ENCODE peak calls at places on chromosomes 11 and 22, in six cellular contexts. W is endothelial cell of umbilical vein, K is mesenchymal stem cell, H is right cardiac atrium, A is upper lobe of right lung, P is aorta. S is an unnamed sample.

GRCh38 chr22:20093437-20093836 is 13.4 kb downstream of the DGCR8 start:
- DNase-seq in P (peak; percentile 68), A (peak; percentile 28), W (no peak), H (no peak), K (no peak), S (peak; percentile 78)

GRCh38 chr22:49373289-49373666 is 454.4 kb downstream of the BRD1 start:
- DNase-seq in P (no peak), A (peak; percentile 22), K (no peak), H (no peak), W (no peak), S (no peak)

GRCh38 chr22:48635825-48636224 is 1191.8 kb downstream of the BRD1 start:
- DNase-seq in P (no peak), W (no peak), K (no peak), A (peak; percentile 73), H (no peak), S (no peak)

GRCh38 chr11:75100314-75100713 is 3.6 kb upstream of the OR2AT4 start:
- DNase-seq in P (no peak), K (peak; percentile 78), W (no peak), A (no peak), H (no peak), S (no peak)

GRCh38 chr22:37276771-37277170 is 5.5 kb upstream of the CYTH4 start:
- DNase-seq in K (no peak), W (no peak), H (peak; percentile 38), A (no peak), P (peak; percentile 47), S (no peak)

GRCh38 chr11:123235117-123235686 is 40.2 kb upstream of the CLMP start:
- DNase-seq in P (peak; percentile 90), K (no peak), W (peak; percentile 41), A (no peak), H (peak; percentile 81), S (peak; percentile 48)

GRCh38 chr11:75583710-75584658 is 21.9 kb downstream of the SERPINH1 start:
- DNase-seq in A (peak; percentile 85), W (peak; percentile 70), H (peak; percentile 94), K (peak; percentile 75), P (peak; percentile 86), S (peak; percentile 83)

GRCh38 chr11:2121227-2122130 is 17.7 kb downstream of the IGF2 start:
- DNase-seq in K (no peak), W (no peak), A (no peak), H (no peak), P (peak; percentile 56), S (no peak)

GRCh38 chr11:72036687-72037086 is 38.0 kb downstream of the IL18BP start:
- DNase-seq in P (no peak), W (no peak), H (no peak), A (no peak), K (no peak), S (no peak)

GRCh38 chr11:21814169-21814568 is 378.7 kb upstream of the ANO5 start:
- DNase-seq in H (peak; percentile 37), W (no peak), P (no peak), A (no peak), K (no peak), S (no peak)

GRCh38 chr11:7098235-7098832 is 9.5 kb downstream of the RBMXL2 start:
- DNase-seq in H (no peak), W (peak; percentile 67), P (no peak), A (no peak), K (peak; percentile 65), S (no peak)

GRCh38 chr11:73958521-73959141 is 7.8 kb downstream of the DNAJB13 start:
- DNase-seq in K (no peak), P (peak; percentile 40), H (no peak), A (no peak), W (no peak), S (no peak)

GRCh38 chr11:28491431-28491830 is 383.2 kb downstream of the METTL15 start:
- DNase-seq in A (no peak), H (no peak), W (no peak), P (no peak), K (no peak), S (no peak)

GRCh38 chr11:62445314-62445740 is 26.5 kb downstream of the SCGB1A1 start:
- DNase-seq in K (peak; percentile 32), A (no peak), P (no peak), W (peak; percentile 82), H (peak; percentile 85), S (peak; percentile 38)

GRCh38 chr11:13487661-13488030 is 8.2 kb downstream of the PTH start:
- DNase-seq in K (peak; percentile 6), W (peak; percentile 16), P (no peak), A (no peak), H (no peak), S (no peak)

GRCh38 chr11:130381317-130381716 is 47.1 kb downstream of the ADAMTS8 start:
- DNase-seq in P (no peak), H (no peak), W (no peak), K (no peak), A (no peak), S (no peak)

GRCh38 chr11:45827123-45827522 is 20.2 kb upstream of the CRY2 start:
- DNase-seq in H (no peak), P (no peak), K (no peak), A (no peak), W (no peak), S (no peak)

GRCh38 chr11:57460017-57460755 is at the start of gene RTN4RL2:
- DNase-seq in P (no peak), K (peak; percentile 52), W (peak; percentile 36), A (peak; percentile 75), H (peak; percentile 77), S (peak; percentile 48)

GRCh38 chr11:117062503-117062902 is 35.7 kb downstream of the SIK3 start:
- DNase-seq in P (no peak), A (no peak), K (no peak), W (no peak), H (no peak), S (no peak)

DNA sequence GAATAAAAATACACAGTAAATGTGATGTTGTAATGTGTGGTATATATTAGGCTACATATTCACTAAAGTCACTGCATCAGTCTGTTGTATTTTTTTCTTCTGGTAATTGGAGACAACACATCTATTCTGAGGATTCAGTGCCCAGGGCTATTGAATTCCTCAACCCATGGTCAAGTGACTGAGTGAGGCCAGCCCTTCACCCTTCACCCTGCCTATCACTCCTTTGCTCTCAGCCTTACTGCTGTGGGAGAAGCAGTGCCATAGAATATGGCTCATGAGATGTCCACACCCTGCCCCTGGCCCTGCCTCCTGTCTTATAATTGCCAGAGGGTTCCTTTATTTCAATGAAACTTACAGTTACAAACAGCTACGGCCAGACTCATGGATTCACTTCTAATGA is 295.6 kb downstream of the NTM start:
- DNase-seq in K (no peak), A (no peak), H (no peak), W (no peak), P (no peak), S (no peak)
- H3K27ac ChIP-seq in K (no peak overlapping the region), A (no peak overlapping the region), H (no peak overlapping the region), W (no peak overlapping the region), P (no peak overlapping the region), S (no peak overlapping the region)

DNA sequence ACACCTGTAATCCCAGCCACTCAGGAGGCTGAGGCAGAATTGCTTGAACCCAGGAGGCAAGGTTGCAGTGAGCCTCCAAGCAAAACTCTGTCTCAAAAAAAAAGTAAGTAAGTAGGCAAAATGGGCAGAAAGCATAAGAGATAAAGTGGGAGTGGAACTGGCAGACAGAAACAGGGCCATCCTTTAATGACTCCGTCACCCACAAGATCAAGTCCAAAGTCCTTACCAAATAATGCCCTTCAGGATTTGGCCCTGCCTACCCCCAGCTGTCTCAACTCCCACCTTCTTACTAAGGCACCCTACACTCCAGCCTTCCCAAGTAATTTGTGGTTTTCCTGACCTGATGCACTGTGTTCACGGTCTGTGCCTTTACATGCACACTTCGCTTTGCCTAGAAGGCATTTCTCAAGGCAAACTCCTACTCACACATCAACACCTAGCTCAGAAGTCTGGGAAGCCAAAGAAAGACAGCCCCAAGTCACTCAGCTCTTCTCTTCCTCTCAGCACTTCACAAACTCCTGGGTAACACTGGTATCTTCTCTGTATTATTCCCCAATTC is 6.1 kb downstream of the MAPK1 start:
- DNase-seq in W (no peak), H (no peak), K (peak; percentile 26), P (no peak), A (no peak), S (no peak)
- H3K4me1 ChIP-seq in W (peaks cover 13% of the 10 kb centered on the region), H (peaks cover 13% of the 10 kb centered on the region), K (peaks cover 11% of the 10 kb centered on the region), P (peaks cover 5% of the 10 kb centered on the region), A (peaks cover 77% of the 10 kb centered on the region), S (peaks cover 100% of the 10 kb centered on the region)

DNA sequence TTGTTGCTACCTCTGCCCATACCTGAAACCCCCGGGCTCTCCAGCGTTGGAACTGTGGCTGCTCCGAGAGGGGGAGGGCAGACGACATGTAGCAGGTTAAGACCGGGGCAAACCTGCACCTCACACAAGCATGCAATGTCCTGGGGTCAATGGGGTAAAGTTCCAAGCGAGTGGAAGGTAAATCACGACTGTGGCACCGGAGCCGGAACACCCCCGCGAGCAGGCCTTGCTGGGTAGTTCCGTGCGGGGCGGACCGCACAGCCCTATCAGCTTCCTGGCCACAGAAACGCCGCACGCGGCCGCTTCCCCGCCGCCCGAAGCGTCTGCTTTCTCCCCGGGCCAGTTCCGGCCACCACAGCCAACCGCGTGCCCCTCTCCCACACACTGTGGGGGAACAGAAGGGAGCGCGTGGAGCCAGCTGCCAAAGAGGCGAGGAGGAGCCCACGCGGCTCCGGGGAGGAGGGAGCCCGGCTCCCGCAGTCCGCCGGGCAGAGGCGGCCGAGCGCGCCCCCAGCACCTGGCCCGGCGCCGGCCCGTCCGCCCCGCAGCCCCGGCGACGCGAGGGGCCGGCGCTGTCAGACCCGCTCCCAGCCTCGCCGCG is 1.6 kb downstream of the SPTBN2 start:
- DNase-seq in H (peak; percentile 74), A (no peak), W (peak; percentile 27), K (peak; percentile 32), P (no peak), S (no peak)
- H3K4me3 ChIP-seq in H (peak overlapping the region; percentile 97), A (peak overlapping the region; percentile 44), W (peak overlapping the region; percentile 31), K (peak overlapping the region; percentile 77), P (peak overlapping the region; percentile 85), S (peak overlapping the region; percentile 68)

DNA sequence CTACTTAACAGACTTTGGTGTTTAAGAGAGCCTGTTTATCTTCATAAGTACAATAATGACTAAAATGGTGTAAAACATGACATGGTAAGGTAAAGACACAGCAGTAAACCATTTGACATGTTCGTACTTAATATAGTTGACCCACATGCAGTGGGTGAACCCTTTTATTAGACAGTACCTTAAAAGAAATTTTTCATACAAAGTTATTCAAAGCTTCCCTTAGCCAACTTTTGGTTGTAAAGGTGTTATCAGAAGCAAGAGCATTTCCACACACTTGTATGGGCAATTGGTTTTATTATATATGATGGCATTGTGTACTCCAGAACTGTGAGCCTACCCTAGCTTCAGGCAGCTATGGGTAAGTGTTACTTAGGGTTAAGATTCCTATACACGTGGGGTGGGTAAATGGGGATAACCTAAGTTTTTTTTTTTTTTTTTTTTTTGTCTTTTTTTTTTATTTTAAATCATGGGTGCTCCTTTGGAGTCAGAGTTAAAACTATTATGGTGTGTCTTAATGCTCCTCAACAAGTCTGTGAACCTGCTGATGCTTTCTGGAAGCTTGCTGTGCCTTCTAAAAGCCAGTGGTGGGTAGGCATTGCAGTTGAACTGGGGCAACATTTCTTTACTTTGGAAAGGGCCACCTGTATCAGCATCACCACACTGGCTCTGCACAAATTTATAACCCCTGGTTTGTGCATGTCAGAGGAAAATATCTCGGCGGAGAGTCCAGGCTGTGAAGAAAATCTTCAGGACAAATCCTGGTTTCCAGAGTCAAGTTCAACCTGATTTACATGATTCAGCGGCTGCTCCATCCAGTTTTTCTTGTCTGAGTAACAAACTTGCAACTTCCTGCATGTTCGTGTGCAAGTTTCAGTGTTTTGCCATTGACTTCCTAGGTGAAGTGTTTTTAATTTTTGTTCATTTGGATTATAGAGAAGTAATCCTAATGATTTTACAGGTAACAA is 3.3 kb downstream of the PCF11 start:
- DNase-seq in A (no peak), H (no peak), K (peak; percentile 39), W (peak; percentile 42), P (no peak), S (no peak)
- H3K27ac ChIP-seq in A (no peak overlapping the region), H (peak overlapping the region; percentile 76), K (no peak overlapping the region), W (peak overlapping the region; percentile 12), P (peak overlapping the region; percentile 67), S (peak overlapping the region; percentile 99)

S was measured in left ventricle myocardium inferior.